ENCODE peak calls at places on chromosomes 7 and 10, in ten cellular contexts. One of them, this sample, is unnamed.

GRCh38 chr10:73836427-73836826 is 25.0 kb upstream of the NDST2 start:
- DNase-seq in CD8-positive, alpha-beta memory T cell: no peak
- DNase-seq in brain microvascular endothelial cell: no peak
- DNase-seq in cardiac fibroblast: peak
- DNase-seq in upper lobe of right lung: no peak
- DNase-seq in gastrocnemius medialis: no peak
- DNase-seq in hepatocyte: no peak
- DNase-seq in PC-3: no peak
- DNase-seq in HCT116: no peak
- DNase-seq in heart right ventricle: no peak
- DNase-seq in this sample: no peak

GRCh38 chr7:73894851-73895441 is 34.0 kb downstream of the TMEM270 start:
- DNase-seq in brain microvascular endothelial cell: peak
- DNase-seq in CD8-positive, alpha-beta memory T cell: no peak
- DNase-seq in cardiac fibroblast: peak
- DNase-seq in upper lobe of right lung: peak
- DNase-seq in heart right ventricle: peak
- DNase-seq in HCT116: no peak
- DNase-seq in PC-3: peak
- DNase-seq in hepatocyte: no peak
- DNase-seq in gastrocnemius medialis: peak
- DNase-seq in this sample: peak

GRCh38 chr7:99677646-99678045 is 2.1 kb downstream of the CYP3A5 start:
- DNase-seq in PC-3: no peak
- DNase-seq in hepatocyte: no peak
- DNase-seq in gastrocnemius medialis: no peak
- DNase-seq in brain microvascular endothelial cell: no peak
- DNase-seq in cardiac fibroblast: no peak
- DNase-seq in HCT116: no peak
- DNase-seq in CD8-positive, alpha-beta memory T cell: no peak
- DNase-seq in heart right ventricle: no peak
- DNase-seq in upper lobe of right lung: no peak
- DNase-seq in this sample: no peak

GRCh38 chr7:150324366-150324961 is 1.1 kb upstream of the ACTR3C start:
- DNase-seq in upper lobe of right lung: no peak
- DNase-seq in gastrocnemius medialis: no peak
- DNase-seq in cardiac fibroblast: peak
- DNase-seq in CD8-positive, alpha-beta memory T cell: no peak
- DNase-seq in hepatocyte: peak
- DNase-seq in heart right ventricle: no peak
- DNase-seq in brain microvascular endothelial cell: no peak
- DNase-seq in HCT116: no peak
- DNase-seq in PC-3: no peak
- DNase-seq in this sample: no peak

GRCh38 chr7:100509213-100509612 is 25.5 kb downstream of the NYAP1 start:
- DNase-seq in gastrocnemius medialis: no peak
- DNase-seq in hepatocyte: peak
- DNase-seq in cardiac fibroblast: peak
- DNase-seq in heart right ventricle: no peak
- DNase-seq in HCT116: no peak
- DNase-seq in CD8-positive, alpha-beta memory T cell: no peak
- DNase-seq in brain microvascular endothelial cell: peak
- DNase-seq in PC-3: no peak
- DNase-seq in upper lobe of right lung: peak
- DNase-seq in this sample: no peak

GRCh38 chr7:930975-931758 is 23.3 kb downstream of the ADAP1 start:
- DNase-seq in upper lobe of right lung: peak
- DNase-seq in heart right ventricle: no peak
- DNase-seq in cardiac fibroblast: no peak
- DNase-seq in hepatocyte: no peak
- DNase-seq in HCT116: no peak
- DNase-seq in PC-3: no peak
- DNase-seq in gastrocnemius medialis: no peak
- DNase-seq in CD8-positive, alpha-beta memory T cell: no peak
- DNase-seq in brain microvascular endothelial cell: no peak
- DNase-seq in this sample: no peak

GRCh38 chr7:522071-522937 is 2.7 kb upstream of the PDGFA start:
- DNase-seq in HCT116: no peak
- DNase-seq in hepatocyte: peak
- DNase-seq in PC-3: peak
- DNase-seq in heart right ventricle: peak
- DNase-seq in brain microvascular endothelial cell: no peak
- DNase-seq in upper lobe of right lung: no peak
- DNase-seq in CD8-positive, alpha-beta memory T cell: no peak
- DNase-seq in cardiac fibroblast: peak
- DNase-seq in gastrocnemius medialis: peak
- DNase-seq in this sample: peak

GRCh38 chr7:102845351-102845750 is 67.4 kb upstream of the LRRC17 start:
- DNase-seq in HCT116: no peak
- DNase-seq in heart right ventricle: no peak
- DNase-seq in CD8-positive, alpha-beta memory T cell: no peak
- DNase-seq in upper lobe of right lung: no peak
- DNase-seq in brain microvascular endothelial cell: no peak
- DNase-seq in PC-3: no peak
- DNase-seq in hepatocyte: no peak
- DNase-seq in cardiac fibroblast: no peak
- DNase-seq in gastrocnemius medialis: no peak
- DNase-seq in this sample: no peak

DNA sequence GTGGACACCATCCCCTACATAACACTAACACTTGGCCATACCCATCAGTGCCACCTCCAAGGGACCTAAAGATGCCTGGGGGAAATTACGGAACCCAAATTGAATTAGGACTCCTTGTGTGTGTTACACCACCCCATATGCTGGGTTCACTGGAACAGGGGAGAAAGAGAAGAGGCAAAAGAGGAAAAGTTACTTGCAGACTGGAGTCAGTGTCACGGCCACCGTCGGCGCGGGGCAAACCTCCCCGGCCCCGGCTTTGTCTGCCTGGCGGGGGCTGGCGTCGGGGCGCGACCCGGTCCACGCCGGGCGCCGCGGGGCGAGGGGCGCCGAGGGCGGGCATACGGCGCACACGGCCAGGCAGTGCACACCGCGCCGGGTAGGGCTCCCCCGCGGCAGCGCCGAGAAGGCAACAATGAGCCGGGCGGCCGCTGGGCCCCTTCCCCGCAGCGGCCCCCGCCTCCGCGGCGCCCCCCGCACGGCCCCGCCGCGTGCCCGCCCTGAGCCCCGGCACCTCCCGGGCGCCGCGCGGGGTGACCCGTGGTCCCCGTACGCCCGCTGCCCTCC is 171.1 kb downstream of the FAM107B start:
- DNase-seq in upper lobe of right lung: peak
- DNase-seq in heart right ventricle: peak
- DNase-seq in cardiac fibroblast: no peak
- DNase-seq in HCT116: no peak
- DNase-seq in PC-3: peak
- DNase-seq in brain microvascular endothelial cell: no peak
- DNase-seq in hepatocyte: peak
- DNase-seq in CD8-positive, alpha-beta memory T cell: peak
- DNase-seq in gastrocnemius medialis: no peak
- DNase-seq in this sample: no peak
- H3K4me3 ChIP-seq in upper lobe of right lung: peak
- H3K4me3 ChIP-seq in heart right ventricle: peak
- H3K4me3 ChIP-seq in cardiac fibroblast: peak
- H3K4me3 ChIP-seq in HCT116: peak
- H3K4me3 ChIP-seq in PC-3: peak
- H3K4me3 ChIP-seq in brain microvascular endothelial cell: peak
- H3K4me3 ChIP-seq in hepatocyte: peak
- H3K4me3 ChIP-seq in CD8-positive, alpha-beta memory T cell: peak
- H3K4me3 ChIP-seq in gastrocnemius medialis: peak
- H3K4me3 ChIP-seq in this sample: peak

GRCh38 chr10:100104300-100104699 is 22.6 kb upstream of the CPN1 start:
- DNase-seq in PC-3: no peak
- DNase-seq in CD8-positive, alpha-beta memory T cell: no peak
- DNase-seq in hepatocyte: no peak
- DNase-seq in gastrocnemius medialis: no peak
- DNase-seq in heart right ventricle: no peak
- DNase-seq in HCT116: no peak
- DNase-seq in upper lobe of right lung: no peak
- DNase-seq in cardiac fibroblast: no peak
- DNase-seq in brain microvascular endothelial cell: no peak
- DNase-seq in this sample: no peak

GRCh38 chr10:100106865-100107264 is 25.2 kb upstream of the CPN1 start:
- DNase-seq in PC-3: no peak
- DNase-seq in brain microvascular endothelial cell: no peak
- DNase-seq in gastrocnemius medialis: no peak
- DNase-seq in CD8-positive, alpha-beta memory T cell: no peak
- DNase-seq in cardiac fibroblast: no peak
- DNase-seq in heart right ventricle: no peak
- DNase-seq in upper lobe of right lung: no peak
- DNase-seq in HCT116: no peak
- DNase-seq in hepatocyte: no peak
- DNase-seq in this sample: no peak

GRCh38 chr10:100103581-100103980 is 21.9 kb upstream of the CPN1 start:
- DNase-seq in cardiac fibroblast: peak
- DNase-seq in brain microvascular endothelial cell: peak
- DNase-seq in heart right ventricle: no peak
- DNase-seq in hepatocyte: no peak
- DNase-seq in CD8-positive, alpha-beta memory T cell: no peak
- DNase-seq in PC-3: no peak
- DNase-seq in gastrocnemius medialis: no peak
- DNase-seq in HCT116: no peak
- DNase-seq in upper lobe of right lung: no peak
- DNase-seq in this sample: no peak

GRCh38 chr10:100101526-100102076 is 19.9 kb upstream of the CPN1 start:
- DNase-seq in hepatocyte: peak
- DNase-seq in PC-3: peak
- DNase-seq in CD8-positive, alpha-beta memory T cell: no peak
- DNase-seq in gastrocnemius medialis: no peak
- DNase-seq in brain microvascular endothelial cell: no peak
- DNase-seq in heart right ventricle: no peak
- DNase-seq in cardiac fibroblast: peak
- DNase-seq in HCT116: no peak
- DNase-seq in upper lobe of right lung: no peak
- DNase-seq in this sample: no peak

DNA sequence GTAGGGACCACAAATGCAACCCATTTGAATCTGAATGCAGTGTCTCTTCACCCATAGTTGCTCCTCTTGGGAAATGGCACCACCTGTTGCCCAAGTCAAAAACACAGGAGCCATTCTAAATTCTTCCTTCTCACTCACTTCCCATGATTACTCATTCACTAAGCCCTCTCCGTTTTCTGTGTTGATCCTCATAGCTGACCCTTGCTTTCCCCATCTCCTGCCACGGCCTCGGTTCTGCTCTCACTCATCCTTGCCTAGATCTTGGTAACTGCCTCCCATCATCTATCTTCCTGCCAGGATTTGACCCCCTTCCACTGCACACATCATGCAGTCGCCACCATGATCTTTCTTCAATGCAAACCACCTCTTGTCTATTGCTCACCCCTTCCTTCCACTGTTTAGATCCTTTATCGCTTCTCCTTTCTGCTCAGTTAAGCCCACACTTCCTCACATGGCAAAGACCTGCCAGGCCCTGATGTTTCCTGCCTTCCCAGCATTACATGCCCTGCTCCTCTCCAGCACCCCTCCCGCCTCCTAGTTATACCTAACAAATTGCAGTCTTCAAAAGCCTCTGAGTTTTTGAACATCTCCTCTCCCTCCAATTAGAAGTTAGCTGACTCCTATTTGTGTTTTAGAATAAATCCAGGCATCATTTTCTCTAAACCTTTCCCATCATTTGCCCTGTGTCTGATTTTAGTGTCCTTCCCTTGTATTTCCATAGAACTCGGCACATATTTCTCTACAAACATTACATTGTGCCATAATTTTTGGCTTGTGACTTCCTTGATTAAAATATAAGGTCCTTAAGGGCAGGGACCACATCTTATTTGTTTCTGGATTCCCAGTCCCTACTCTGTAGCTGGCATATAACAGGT is 19.2 kb upstream of the CPN1 start:
- DNase-seq in cardiac fibroblast: peak
- DNase-seq in HCT116: peak
- DNase-seq in brain microvascular endothelial cell: peak
- DNase-seq in gastrocnemius medialis: no peak
- DNase-seq in PC-3: peak
- DNase-seq in CD8-positive, alpha-beta memory T cell: no peak
- DNase-seq in hepatocyte: peak
- DNase-seq in heart right ventricle: no peak
- DNase-seq in upper lobe of right lung: no peak
- DNase-seq in this sample: no peak
- H3K4me3 ChIP-seq in cardiac fibroblast: no peak
- H3K4me3 ChIP-seq in HCT116: no peak
- H3K4me3 ChIP-seq in brain microvascular endothelial cell: no peak
- H3K4me3 ChIP-seq in gastrocnemius medialis: no peak
- H3K4me3 ChIP-seq in PC-3: no peak
- H3K4me3 ChIP-seq in CD8-positive, alpha-beta memory T cell: no peak
- H3K4me3 ChIP-seq in hepatocyte: no peak
- H3K4me3 ChIP-seq in heart right ventricle: no peak
- H3K4me3 ChIP-seq in upper lobe of right lung: no peak
- H3K4me3 ChIP-seq in this sample: no peak

GRCh38 chr10:116970050-116970449 is 34.9 kb downstream of the SHTN1 start:
- DNase-seq in gastrocnemius medialis: no peak
- DNase-seq in brain microvascular endothelial cell: no peak
- DNase-seq in hepatocyte: no peak
- DNase-seq in cardiac fibroblast: no peak
- DNase-seq in upper lobe of right lung: no peak
- DNase-seq in heart right ventricle: no peak
- DNase-seq in HCT116: no peak
- DNase-seq in PC-3: no peak
- DNase-seq in CD8-positive, alpha-beta memory T cell: no peak
- DNase-seq in this sample: no peak

GRCh38 chr10:116974442-116975005 is 30.5 kb downstream of the SHTN1 start:
- DNase-seq in cardiac fibroblast: peak
- DNase-seq in heart right ventricle: no peak
- DNase-seq in CD8-positive, alpha-beta memory T cell: no peak
- DNase-seq in PC-3: peak
- DNase-seq in brain microvascular endothelial cell: peak
- DNase-seq in gastrocnemius medialis: no peak
- DNase-seq in hepatocyte: no peak
- DNase-seq in HCT116: peak
- DNase-seq in upper lobe of right lung: no peak
- DNase-seq in this sample: no peak

GRCh38 chr10:116973371-116973905 is 31.5 kb downstream of the SHTN1 start:
- DNase-seq in brain microvascular endothelial cell: no peak
- DNase-seq in PC-3: no peak
- DNase-seq in cardiac fibroblast: no peak
- DNase-seq in upper lobe of right lung: no peak
- DNase-seq in CD8-positive, alpha-beta memory T cell: no peak
- DNase-seq in hepatocyte: no peak
- DNase-seq in heart right ventricle: no peak
- DNase-seq in HCT116: no peak
- DNase-seq in gastrocnemius medialis: no peak
- DNase-seq in this sample: no peak

GRCh38 chr10:116972136-116972535 is 32.9 kb downstream of the SHTN1 start:
- DNase-seq in cardiac fibroblast: no peak
- DNase-seq in PC-3: no peak
- DNase-seq in heart right ventricle: no peak
- DNase-seq in hepatocyte: no peak
- DNase-seq in upper lobe of right lung: no peak
- DNase-seq in brain microvascular endothelial cell: no peak
- DNase-seq in CD8-positive, alpha-beta memory T cell: no peak
- DNase-seq in HCT116: no peak
- DNase-seq in gastrocnemius medialis: no peak
- DNase-seq in this sample: no peak

DNA sequence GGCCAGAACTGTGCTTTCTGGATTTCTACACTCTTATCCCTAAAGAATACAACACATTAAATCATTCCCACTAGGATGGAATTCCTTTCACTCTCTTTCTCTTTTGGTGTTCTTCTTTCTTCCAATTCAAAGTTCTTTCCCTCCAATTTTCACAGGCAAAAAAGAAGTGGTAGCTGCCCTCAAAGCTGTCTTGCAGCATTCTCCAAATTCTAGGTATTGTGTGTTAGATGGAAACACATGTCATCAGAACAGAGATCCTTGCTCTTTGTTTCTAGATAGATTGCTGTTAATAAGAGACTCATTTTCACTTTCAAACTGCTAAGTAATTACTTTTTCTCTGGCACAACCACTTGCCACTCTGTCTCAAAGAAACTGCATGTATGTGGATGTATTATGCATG is 31.0 kb downstream of the SHTN1 start:
- DNase-seq in CD8-positive, alpha-beta memory T cell: no peak
- DNase-seq in gastrocnemius medialis: no peak
- DNase-seq in cardiac fibroblast: no peak
- DNase-seq in HCT116: no peak
- DNase-seq in hepatocyte: no peak
- DNase-seq in upper lobe of right lung: no peak
- DNase-seq in brain microvascular endothelial cell: no peak
- DNase-seq in heart right ventricle: no peak
- DNase-seq in PC-3: no peak
- DNase-seq in this sample: no peak
- H3K4me3 ChIP-seq in CD8-positive, alpha-beta memory T cell: no peak
- H3K4me3 ChIP-seq in gastrocnemius medialis: no peak
- H3K4me3 ChIP-seq in cardiac fibroblast: no peak
- H3K4me3 ChIP-seq in HCT116: no peak
- H3K4me3 ChIP-seq in hepatocyte: no peak
- H3K4me3 ChIP-seq in upper lobe of right lung: no peak
- H3K4me3 ChIP-seq in brain microvascular endothelial cell: no peak
- H3K4me3 ChIP-seq in heart right ventricle: no peak
- H3K4me3 ChIP-seq in PC-3: peak
- H3K4me3 ChIP-seq in this sample: no peak

GRCh38 chr10:89537361-89537760 is 2.0 kb upstream of the SLC16A12 start:
- DNase-seq in cardiac fibroblast: no peak
- DNase-seq in gastrocnemius medialis: no peak
- DNase-seq in hepatocyte: no peak
- DNase-seq in HCT116: no peak
- DNase-seq in upper lobe of right lung: no peak
- DNase-seq in heart right ventricle: no peak
- DNase-seq in brain microvascular endothelial cell: no peak
- DNase-seq in PC-3: no peak
- DNase-seq in CD8-positive, alpha-beta memory T cell: no peak
- DNase-seq in this sample: no peak

GRCh38 chr10:89532476-89532875 is 2.9 kb downstream of the SLC16A12 start:
- DNase-seq in PC-3: no peak
- DNase-seq in upper lobe of right lung: no peak
- DNase-seq in cardiac fibroblast: no peak
- DNase-seq in CD8-positive, alpha-beta memory T cell: no peak
- DNase-seq in heart right ventricle: no peak
- DNase-seq in gastrocnemius medialis: no peak
- DNase-seq in brain microvascular endothelial cell: no peak
- DNase-seq in hepatocyte: no peak
- DNase-seq in HCT116: no peak
- DNase-seq in this sample: no peak

GRCh38 chr10:89535185-89536012 is at the start of gene SLC16A12:
- DNase-seq in brain microvascular endothelial cell: no peak
- DNase-seq in cardiac fibroblast: peak
- DNase-seq in HCT116: no peak
- DNase-seq in PC-3: no peak
- DNase-seq in CD8-positive, alpha-beta memory T cell: no peak
- DNase-seq in heart right ventricle: peak
- DNase-seq in upper lobe of right lung: peak
- DNase-seq in gastrocnemius medialis: no peak
- DNase-seq in hepatocyte: peak
- DNase-seq in this sample: no peak

GRCh38 chr10:89536013-89536354 is 590 bp upstream of the SLC16A12 start:
- DNase-seq in hepatocyte: no peak
- DNase-seq in upper lobe of right lung: no peak
- DNase-seq in CD8-positive, alpha-beta memory T cell: no peak
- DNase-seq in HCT116: no peak
- DNase-seq in PC-3: no peak
- DNase-seq in cardiac fibroblast: no peak
- DNase-seq in gastrocnemius medialis: no peak
- DNase-seq in heart right ventricle: no peak
- DNase-seq in brain microvascular endothelial cell: no peak
- DNase-seq in this sample: no peak

DNA sequence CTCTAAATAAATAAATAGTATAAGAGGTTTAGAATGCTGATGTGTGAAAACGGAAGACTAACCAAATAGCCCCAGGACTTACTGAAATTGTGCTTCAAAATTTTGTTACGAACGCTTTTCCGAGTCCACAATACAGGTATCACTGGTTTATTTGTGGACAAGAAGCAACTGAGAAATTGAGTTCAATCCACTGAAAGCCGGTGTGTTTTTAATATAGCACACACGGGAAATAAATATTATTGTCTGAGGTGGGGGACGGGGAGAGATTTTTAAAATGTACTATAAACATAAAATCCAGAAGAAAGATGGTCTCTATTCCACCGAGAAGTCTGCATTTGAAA is 598 bp downstream of the SLC16A12 start:
- DNase-seq in CD8-positive, alpha-beta memory T cell: no peak
- DNase-seq in hepatocyte: no peak
- DNase-seq in upper lobe of right lung: no peak
- DNase-seq in gastrocnemius medialis: no peak
- DNase-seq in cardiac fibroblast: no peak
- DNase-seq in HCT116: no peak
- DNase-seq in heart right ventricle: no peak
- DNase-seq in PC-3: no peak
- DNase-seq in brain microvascular endothelial cell: no peak
- DNase-seq in this sample: no peak
- H3K4me3 ChIP-seq in CD8-positive, alpha-beta memory T cell: no peak
- H3K4me3 ChIP-seq in hepatocyte: peak
- H3K4me3 ChIP-seq in upper lobe of right lung: peak
- H3K4me3 ChIP-seq in gastrocnemius medialis: peak
- H3K4me3 ChIP-seq in cardiac fibroblast: peak
- H3K4me3 ChIP-seq in HCT116: no peak
- H3K4me3 ChIP-seq in heart right ventricle: peak
- H3K4me3 ChIP-seq in PC-3: no peak
- H3K4me3 ChIP-seq in brain microvascular endothelial cell: peak
- H3K4me3 ChIP-seq in this sample: peak